ENCODE peak calls at places on chromosomes 13 and 19, in four cellular contexts. Y is endothelial cell, Q is cardiac muscle cell, R is A549. A is an unnamed sample.

GRCh38 chr13:23984541-23984940 is 87.2 kb upstream of the C1QTNF9B start:
- DNase-seq in Y (no peak), Q (peak), R (no peak), A (peak)

GRCh38 chr19:18109731-18110671 is 12.4 kb downstream of the MAST3 start:
- DNase-seq in Y (no peak), Q (no peak), R (no peak), A (peak)

GRCh38 chr19:40613669-40614594 is 12.8 kb downstream of the LTBP4 start:
- DNase-seq in Y (peak), Q (peak), R (peak), A (peak)

GRCh38 chr19:47036233-47036651 is 12.2 kb downstream of the TMEM160 start:
- DNase-seq in Y (no peak), Q (no peak), R (peak), A (no peak)

GRCh38 chr19:5013761-5014160 is 44.8 kb downstream of the KDM4B start:
- DNase-seq in Y (no peak), Q (no peak), R (no peak), A (no peak)

GRCh38 chr13:113152894-113153809 is 5.3 kb upstream of the PROZ start:
- DNase-seq in Y (peak), Q (peak), R (peak), A (peak)

GRCh38 chr19:17686592-17687042 is 1.5 kb downstream of the UNC13A start:
- DNase-seq in Y (peak), Q (peak), R (peak), A (no peak)

GRCh38 chr13:33639158-33639557 is 178.8 kb upstream of the RFC3 start:
- DNase-seq in Y (no peak), Q (peak), R (peak), A (no peak)

GRCh38 chr13:94311893-94312292 is 167.6 kb downstream of the DCT start:
- DNase-seq in Y (no peak), Q (no peak), R (no peak), A (no peak)

GRCh38 chr19:17325881-17326594 is 8.6 kb downstream of the ANO8 start:
- DNase-seq in Y (no peak), Q (no peak), R (no peak), A (no peak)

GRCh38 chr13:95457294-95457693 is 95.2 kb upstream of the CLDN10 start:
- DNase-seq in Y (no peak), Q (no peak), R (no peak), A (no peak)

GRCh38 chr19:17052439-17052838 is 22.8 kb downstream of the HAUS8 start:
- DNase-seq in Y (peak), Q (peak), R (peak), A (peak)

GRCh38 chr19:1851581-1852293 is 3.5 kb upstream of the REXO1 start:
- DNase-seq in Y (peak), Q (no peak), R (no peak), A (no peak)

GRCh38 chr13:47478985-47479384 is 522.1 kb downstream of the SUCLA2 start:
- DNase-seq in Y (no peak), Q (no peak), R (no peak), A (no peak)

GRCh38 chr19:13764101-13764807 is at the start of gene MRI1:
- DNase-seq in Y (peak), Q (peak), R (peak), A (peak)

GRCh38 chr13:37163626-37164365 is 58.3 kb upstream of the CSNK1A1L start:
- DNase-seq in Y (no peak), Q (no peak), R (no peak), A (no peak)

GRCh38 chr19:8311461-8312260 is 3.5 kb upstream of the CD320 start:
- DNase-seq in Y (peak), Q (no peak), R (no peak), A (no peak)

GRCh38 chr19:48445256-48445605 is 552 bp upstream of the GRWD1 start:
- DNase-seq in Y (peak), Q (peak), R (peak), A (no peak)

GRCh38 chr13:44433863-44434262 is 60.2 kb downstream of the SERP2 start:
- DNase-seq in Y (no peak), Q (no peak), R (no peak), A (no peak)

GRCh38 chr19:41933131-41933458 is 4.8 kb upstream of the ERFL start:
- DNase-seq in Y (no peak), Q (no peak), R (no peak), A (no peak)

DNA sequence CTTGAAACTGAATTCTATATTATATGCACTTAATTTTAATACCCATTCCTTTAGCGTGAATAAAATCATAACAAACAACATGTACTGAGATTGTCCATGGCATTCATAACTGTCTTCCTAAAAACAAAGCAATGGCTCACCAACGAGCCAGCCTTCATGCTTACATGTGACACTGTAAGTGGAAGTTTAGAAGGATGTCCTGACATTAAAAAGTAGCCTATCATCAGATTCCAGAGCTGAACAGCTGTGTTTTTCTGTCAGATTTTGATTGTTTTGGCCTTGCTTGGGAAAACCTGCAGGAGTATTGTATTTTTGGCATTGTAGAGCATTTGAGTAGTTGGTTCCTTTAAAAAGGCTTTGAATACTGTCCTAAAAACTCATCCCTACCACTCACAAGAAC is 21.3 kb downstream of the ANKRD10 start:
- DNase-seq in Y (no peak), Q (no peak), R (no peak), A (no peak)
- TF ChIP-seq CTCF in Y (no peak), Q (no peak), R (no peak), A (no peak)

DNA sequence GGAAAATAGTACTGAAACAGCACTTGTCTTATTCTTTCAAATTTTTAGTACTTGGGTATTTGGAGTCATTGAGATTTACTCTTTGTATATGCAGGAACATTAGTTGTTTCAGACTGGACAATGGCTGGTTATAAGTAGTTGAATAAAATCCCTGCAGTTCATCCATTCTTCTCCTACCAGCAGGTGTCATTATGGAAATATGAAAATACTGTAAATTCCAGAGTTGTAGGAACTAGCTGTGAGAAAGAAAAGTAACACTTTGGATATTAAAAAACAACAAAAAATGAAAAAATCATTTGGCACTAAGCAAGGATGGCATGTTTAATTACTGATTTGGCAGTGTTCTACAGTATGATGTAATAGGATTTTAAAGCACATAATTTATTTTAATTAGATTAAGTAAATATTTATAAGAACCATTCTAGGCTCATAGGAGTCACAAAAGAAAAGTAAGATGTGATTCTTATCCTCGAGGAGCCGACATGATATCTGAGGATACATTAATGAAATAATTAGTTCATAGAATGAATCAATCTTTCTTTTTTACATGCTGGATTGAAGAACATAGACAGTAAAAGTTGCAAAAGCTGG is 155.3 kb downstream of the KCNRG start:
- DNase-seq in Y (no peak), Q (peak), R (peak), A (no peak)
- TF ChIP-seq CTCF in Y (no peak), Q (peak), R (peak), A (no peak)

DNA sequence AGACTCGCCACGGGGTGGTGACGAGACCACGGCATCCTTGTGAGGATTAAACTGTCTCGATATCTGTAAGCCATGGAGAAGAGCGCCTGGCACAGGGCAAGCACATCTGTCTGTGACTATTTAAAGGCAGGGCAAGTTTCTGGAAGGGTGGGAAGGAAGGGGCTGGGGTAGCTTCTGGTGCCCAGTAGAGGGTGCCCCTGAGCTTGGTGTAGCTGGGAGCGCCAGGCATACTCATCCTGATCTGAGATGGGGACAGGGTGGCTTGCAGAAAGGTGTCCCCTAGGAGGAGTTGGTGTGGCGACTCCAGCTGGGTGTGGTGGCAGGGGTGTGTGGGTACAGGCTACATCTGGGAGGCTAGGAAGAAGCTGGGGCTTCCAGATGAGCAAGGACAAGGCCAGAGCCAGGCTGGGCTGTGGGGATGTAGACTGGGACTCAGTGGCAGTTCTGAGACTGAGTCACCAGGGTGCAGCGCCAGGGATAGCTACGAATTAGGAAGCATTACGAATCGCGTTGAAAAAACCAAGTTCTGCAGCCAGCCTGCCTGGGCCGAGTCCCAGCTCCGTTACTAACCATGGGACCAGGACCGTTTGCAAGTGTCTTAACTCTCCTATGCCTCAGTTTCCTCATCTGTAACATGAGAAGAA is 23.1 kb upstream of the ASPDH start:
- DNase-seq in Y (no peak), Q (no peak), R (no peak), A (no peak)
- TF ChIP-seq CTCF in Y (no peak), Q (no peak), R (no peak), A (no peak)

DNA sequence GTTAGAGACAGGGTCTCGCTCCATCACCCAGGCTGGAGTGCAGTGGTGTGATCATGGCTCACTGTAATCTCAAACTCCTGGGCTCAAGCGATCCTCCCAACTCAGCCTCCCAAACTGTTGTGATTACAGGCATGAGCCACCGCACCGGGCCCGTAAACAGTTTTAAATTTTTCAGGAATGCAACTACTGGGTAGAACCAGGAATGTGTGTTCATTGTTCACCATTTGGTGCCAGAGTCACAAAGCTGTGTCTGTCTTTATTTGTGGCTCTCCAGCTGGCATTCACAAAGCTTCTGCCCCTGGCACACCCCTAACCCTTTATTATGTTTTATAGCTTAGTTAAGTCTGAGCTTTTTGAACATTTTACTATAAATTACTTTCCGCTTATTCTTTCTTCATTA is 19.8 kb upstream of the ACP7 start:
- DNase-seq in Y (no peak), Q (no peak), R (no peak), A (no peak)
- TF ChIP-seq CTCF in Y (no peak), Q (no peak), R (no peak), A (no peak)

GRCh38 chr13:69425235-69425634 is 682.4 kb upstream of the ATXN8OS start:
- DNase-seq in Y (no peak), Q (no peak), R (no peak), A (no peak)
- TF ChIP-seq CTCF in Y (no peak), Q (no peak), R (no peak), A (no peak)

GRCh38 chr13:51733656-51734334 is 70.2 kb downstream of the DHRS12 start:
- DNase-seq in Y (no peak), Q (no peak), R (no peak), A (no peak)
- TF ChIP-seq CTCF in Y (no peak), Q (no peak), R (no peak), A (no peak)

DNA sequence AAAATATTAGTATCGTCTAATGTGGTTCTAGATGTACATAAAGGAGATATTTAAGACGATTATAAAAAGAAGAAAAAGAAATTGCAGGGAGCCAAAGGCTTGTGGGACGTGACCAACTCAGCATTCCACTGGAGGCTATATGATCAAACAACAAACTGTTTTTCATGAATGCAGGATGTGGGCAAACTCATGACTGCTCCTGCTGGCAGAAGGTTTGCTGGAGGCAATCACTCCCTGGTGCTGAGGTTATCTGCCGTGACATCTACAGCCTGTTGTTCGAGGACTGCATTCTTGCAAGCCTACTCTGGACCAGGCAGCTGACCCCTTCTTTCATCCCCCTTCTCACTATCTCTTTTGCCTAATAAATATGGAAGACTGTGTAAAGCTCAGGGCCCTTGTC is 518.1 kb downstream of the UQCRFS1 start:
- DNase-seq in Y (no peak), Q (no peak), R (no peak), A (no peak)
- TF ChIP-seq CTCF in Y (no peak), Q (no peak), R (no peak), A (no peak)

GRCh38 chr19:51710163-51710562 is 13.6 kb downstream of the HAS1 start:
- DNase-seq in Y (no peak), Q (peak), R (no peak), A (no peak)

GRCh38 chr19:51714848-51715247 is 8.9 kb downstream of the HAS1 start:
- DNase-seq in Y (no peak), Q (peak), R (no peak), A (no peak)

GRCh38 chr19:51713319-51714285 is 10.2 kb downstream of the HAS1 start:
- DNase-seq in Y (no peak), Q (no peak), R (no peak), A (no peak)

GRCh38 chr19:51711702-51712101 is 12.1 kb downstream of the HAS1 start:
- DNase-seq in Y (no peak), Q (no peak), R (no peak), A (no peak)

GRCh38 chr19:51712461-51713081 is 11.2 kb downstream of the HAS1 start:
- DNase-seq in Y (peak), Q (peak), R (peak), A (no peak)
- TF ChIP-seq CTCF in Y (peak), Q (peak), R (peak), A (no peak)

A was measured in lung.